ENCODE peak calls at places on chromosome 18, in seven cellular contexts. One of them, this sample, is unnamed.

GRCh38 chr18:58829263-58829662 is 35.4 kb upstream of the ZNF532 start:
- DNase-seq in astrocyte of the spinal cord: peak; percentile 34
- DNase-seq in fibroblast of the aortic adventitia: peak; percentile 25
- DNase-seq in caudate nucleus: no peak
- DNase-seq in pancreas: no peak
- DNase-seq in Ammon's horn: no peak
- DNase-seq in ecto neural progenitor cell: no peak
- DNase-seq in this sample: no peak

GRCh38 chr18:41043876-41044275 is 911.2 kb upstream of the PIK3C3 start:
- DNase-seq in astrocyte of the spinal cord: no peak
- DNase-seq in fibroblast of the aortic adventitia: no peak
- DNase-seq in caudate nucleus: no peak
- DNase-seq in pancreas: no peak
- DNase-seq in Ammon's horn: no peak
- DNase-seq in ecto neural progenitor cell: no peak
- DNase-seq in this sample: no peak

GRCh38 chr18:22318745-22319407 is 98.8 kb downstream of the CTAGE1 start:
- DNase-seq in astrocyte of the spinal cord: no peak
- DNase-seq in fibroblast of the aortic adventitia: peak; percentile 77
- DNase-seq in caudate nucleus: no peak
- DNase-seq in pancreas: no peak
- DNase-seq in Ammon's horn: no peak
- DNase-seq in ecto neural progenitor cell: no peak
- DNase-seq in this sample: no peak

GRCh38 chr18:48410095-48410920 is 1.1 kb upstream of the ZBTB7C start:
- DNase-seq in astrocyte of the spinal cord: peak; percentile 81
- DNase-seq in fibroblast of the aortic adventitia: peak; percentile 69
- DNase-seq in caudate nucleus: peak; percentile 68
- DNase-seq in pancreas: peak; percentile 98
- DNase-seq in Ammon's horn: peak; percentile 90
- DNase-seq in ecto neural progenitor cell: peak; percentile 94
- DNase-seq in this sample: peak; percentile 92

GRCh38 chr18:27696148-27696547 is 480.8 kb downstream of the CDH2 start:
- DNase-seq in astrocyte of the spinal cord: no peak
- DNase-seq in fibroblast of the aortic adventitia: no peak
- DNase-seq in caudate nucleus: no peak
- DNase-seq in pancreas: no peak
- DNase-seq in Ammon's horn: no peak
- DNase-seq in ecto neural progenitor cell: no peak
- DNase-seq in this sample: no peak

GRCh38 chr18:13159579-13159978 is 59.0 kb upstream of the LDLRAD4 start:
- DNase-seq in astrocyte of the spinal cord: peak; percentile 76
- DNase-seq in fibroblast of the aortic adventitia: peak; percentile 74
- DNase-seq in caudate nucleus: no peak
- DNase-seq in pancreas: no peak
- DNase-seq in Ammon's horn: peak; percentile 65
- DNase-seq in ecto neural progenitor cell: no peak
- DNase-seq in this sample: peak; percentile 68

GRCh38 chr18:48902856-48903601 is 47.7 kb downstream of the SMAD7 start:
- DNase-seq in astrocyte of the spinal cord: peak; percentile 92
- DNase-seq in fibroblast of the aortic adventitia: peak; percentile 88
- DNase-seq in caudate nucleus: no peak
- DNase-seq in pancreas: peak; percentile 34
- DNase-seq in Ammon's horn: no peak
- DNase-seq in ecto neural progenitor cell: peak; percentile 39
- DNase-seq in this sample: no peak

GRCh38 chr18:58666176-58666575 is 5.1 kb upstream of the MALT1 start:
- DNase-seq in astrocyte of the spinal cord: no peak
- DNase-seq in fibroblast of the aortic adventitia: no peak
- DNase-seq in caudate nucleus: no peak
- DNase-seq in pancreas: no peak
- DNase-seq in Ammon's horn: no peak
- DNase-seq in ecto neural progenitor cell: no peak
- DNase-seq in this sample: no peak

GRCh38 chr18:55475916-55476315 is 112.1 kb downstream of the TCF4 start:
- DNase-seq in astrocyte of the spinal cord: no peak
- DNase-seq in fibroblast of the aortic adventitia: no peak
- DNase-seq in caudate nucleus: no peak
- DNase-seq in pancreas: no peak
- DNase-seq in Ammon's horn: no peak
- DNase-seq in ecto neural progenitor cell: no peak
- DNase-seq in this sample: no peak

GRCh38 chr18:43571078-43571689 is 293.9 kb upstream of the SYT4 start:
- DNase-seq in astrocyte of the spinal cord: peak; percentile 72
- DNase-seq in fibroblast of the aortic adventitia: peak; percentile 72
- DNase-seq in caudate nucleus: no peak
- DNase-seq in pancreas: no peak
- DNase-seq in Ammon's horn: peak; percentile 67
- DNase-seq in ecto neural progenitor cell: no peak
- DNase-seq in this sample: peak; percentile 54

GRCh38 chr18:48975817-48976649 is 25.3 kb upstream of the SMAD7 start:
- DNase-seq in astrocyte of the spinal cord: peak; percentile 55
- DNase-seq in fibroblast of the aortic adventitia: peak; percentile 46
- DNase-seq in caudate nucleus: no peak
- DNase-seq in pancreas: peak; percentile 87
- DNase-seq in Ammon's horn: no peak
- DNase-seq in ecto neural progenitor cell: no peak
- DNase-seq in this sample: peak; percentile 32

GRCh38 chr18:8348051-8348450 is 261.2 kb upstream of the RAB12 start:
- DNase-seq in astrocyte of the spinal cord: no peak
- DNase-seq in fibroblast of the aortic adventitia: no peak
- DNase-seq in caudate nucleus: no peak
- DNase-seq in pancreas: no peak
- DNase-seq in Ammon's horn: no peak
- DNase-seq in ecto neural progenitor cell: no peak
- DNase-seq in this sample: no peak

GRCh38 chr18:9824474-9824832 is 61.3 kb upstream of the TXNDC2 start:
- DNase-seq in astrocyte of the spinal cord: peak; percentile 70
- DNase-seq in fibroblast of the aortic adventitia: peak; percentile 97
- DNase-seq in caudate nucleus: no peak
- DNase-seq in pancreas: no peak
- DNase-seq in Ammon's horn: no peak
- DNase-seq in ecto neural progenitor cell: no peak
- DNase-seq in this sample: no peak

GRCh38 chr18:79624356-79624961 is 55.1 kb upstream of the CTDP1 start:
- DNase-seq in astrocyte of the spinal cord: no peak
- DNase-seq in fibroblast of the aortic adventitia: no peak
- DNase-seq in caudate nucleus: no peak
- DNase-seq in pancreas: peak; percentile 24
- DNase-seq in Ammon's horn: no peak
- DNase-seq in ecto neural progenitor cell: no peak
- DNase-seq in this sample: no peak